ENCODE peak calls at places on chromosome 18, in eight cellular contexts. W is AG09309; S is effector CD8-positive, alpha-beta T cell; O is Kasumi-1; G is activated gamma-delta T cell treated with anti-CD3 and anti-CD28 coated beads, Interleukin-2, amount 50 U/mL, for 16 hours; J is ACHN; Z is NK-92 treated with Interleukin-12 subunit alpha and Interleukin-12 subunit beta, amount 100 ng/mL, for 24 hours; U is activated CD8-positive, alpha-beta memory T cell treated with anti-CD3 and anti-CD28 coated beads, Interleukin-2, amount 10 ng/mL, durations not matched to agents 7 days and 5 days. A is an unnamed sample.

GRCh38 chr18:43396266-43396665 is 119.0 kb upstream of the SYT4 start:
- DNase-seq in W (no peak), S (no peak), O (peak), G (no peak), J (peak), Z (no peak), U (no peak), A (no peak)

GRCh38 chr18:58196164-58196563 is 152.1 kb downstream of the NEDD4L start:
- DNase-seq in W (no peak), S (no peak), O (no peak), G (no peak), J (no peak), Z (no peak), U (no peak), A (no peak)

GRCh38 chr18:13420969-13421686 is 202.6 kb downstream of the LDLRAD4 start:
- DNase-seq in W (no peak), S (no peak), O (no peak), G (no peak), J (no peak), Z (no peak), U (no peak), A (no peak)

GRCh38 chr18:63897072-63897471 is 9.6 kb downstream of the SERPINB2 start:
- DNase-seq in W (no peak), S (no peak), O (no peak), G (no peak), J (no peak), Z (no peak), U (no peak), A (no peak)

GRCh38 chr18:1102848-1103247 is 198.2 kb downstream of the ADCYAP1 start:
- DNase-seq in W (no peak), S (no peak), O (no peak), G (no peak), J (no peak), Z (no peak), U (no peak), A (no peak)

GRCh38 chr18:31516432-31516831 is 18.5 kb downstream of the DSG2 start:
- DNase-seq in W (no peak), S (no peak), O (no peak), G (no peak), J (no peak), Z (no peak), U (no peak), A (no peak)

GRCh38 chr18:37662546-37663339 is 97.1 kb upstream of the CELF4 start:
- DNase-seq in W (no peak), S (no peak), O (no peak), G (no peak), J (no peak), Z (no peak), U (no peak), A (no peak)

GRCh38 chr18:54232485-54233227 is 8.2 kb upstream of the MBD2 start:
- DNase-seq in W (no peak), S (no peak), O (no peak), G (no peak), J (no peak), Z (no peak), U (no peak), A (no peak)

GRCh38 chr18:3720818-3721545 is 271.0 kb downstream of the TGIF1 start:
- DNase-seq in W (no peak), S (no peak), O (no peak), G (no peak), J (no peak), Z (no peak), U (no peak), A (no peak)

GRCh38 chr18:75350857-75351256 is 76.6 kb downstream of the SMIM21 start:
- DNase-seq in W (no peak), S (no peak), O (no peak), G (no peak), J (no peak), Z (no peak), U (no peak), A (no peak)

GRCh38 chr18:36578871-36579270 is 249.9 kb downstream of the TPGS2 start:
- DNase-seq in W (peak), S (no peak), O (no peak), G (no peak), J (no peak), Z (no peak), U (no peak), A (no peak)

GRCh38 chr18:50313031-50313607 is 25.6 kb upstream of the CXXC1 start:
- DNase-seq in W (no peak), S (no peak), O (no peak), G (no peak), J (no peak), Z (no peak), U (no peak), A (no peak)

GRCh38 chr18:11672846-11673454 is 16.1 kb upstream of the GNAL start:
- DNase-seq in W (no peak), S (no peak), O (no peak), G (no peak), J (no peak), Z (no peak), U (peak), A (no peak)

GRCh38 chr18:43571078-43571689 is 293.9 kb upstream of the SYT4 start:
- DNase-seq in W (peak), S (no peak), O (peak), G (no peak), J (peak), Z (no peak), U (no peak), A (no peak)

GRCh38 chr18:9596257-9596656 is 18.1 kb downstream of the PPP4R1 start:
- DNase-seq in W (no peak), S (no peak), O (no peak), G (no peak), J (no peak), Z (no peak), U (no peak), A (no peak)

GRCh38 chr18:24341361-24341760 is 56.3 kb downstream of the OSBPL1A start:
- DNase-seq in W (no peak), S (no peak), O (no peak), G (no peak), J (no peak), Z (no peak), U (no peak), A (no peak)

GRCh38 chr18:72986103-72986502 is 118.3 kb upstream of the NETO1 start:
- DNase-seq in W (no peak), S (no peak), O (no peak), G (no peak), J (no peak), Z (no peak), U (no peak), A (no peak)

GRCh38 chr18:46169464-46169941 is 65.3 kb downstream of the HAUS1 start:
- DNase-seq in W (peak), S (no peak), O (no peak), G (no peak), J (peak), Z (no peak), U (no peak), A (no peak)

GRCh38 chr18:66523219-66523991 is 80.5 kb downstream of the CDH19 start:
- DNase-seq in W (no peak), S (no peak), O (no peak), G (no peak), J (no peak), Z (no peak), U (no peak), A (no peak)

GRCh38 chr18:77067315-77068061 is 65.1 kb downstream of the MBP start:
- DNase-seq in W (peak), S (no peak), O (peak), G (peak), J (peak), Z (peak), U (peak), A (peak)

GRCh38 chr18:74139888-74140287 is 7.7 kb downstream of the FBXO15 start:
- DNase-seq in W (peak), S (no peak), O (peak), G (no peak), J (no peak), Z (no peak), U (no peak), A (no peak)

GRCh38 chr18:13800505-13801259 is 23.3 kb upstream of the MC5R start:
- DNase-seq in W (no peak), S (no peak), O (peak), G (no peak), J (peak), Z (no peak), U (peak), A (peak)

GRCh38 chr18:43277164-43277600 is at the start of gene SYT4:
- DNase-seq in W (peak), S (no peak), O (peak), G (no peak), J (peak), Z (no peak), U (no peak), A (no peak)

GRCh38 chr18:48841381-48842258 is 109.1 kb downstream of the SMAD7 start:
- DNase-seq in W (no peak), S (no peak), O (no peak), G (no peak), J (no peak), Z (no peak), U (no peak), A (no peak)

GRCh38 chr18:46754661-46755292 is 2.1 kb downstream of the ST8SIA5 start:
- DNase-seq in W (no peak), S (no peak), O (no peak), G (no peak), J (no peak), Z (no peak), U (no peak), A (no peak)

A was measured in effector CD4-positive, alpha-beta T cell.